ENCODE peak calls at places on chromosome 13, in five cellular contexts. U is colonic mucosa, W is GM23248, F is PC-3, B is H9. L is an unnamed sample. For H3K4me1, the result is how much of the 10 kb centered on the place peaks cover.

GRCh38 chr13:106291006-106291405 is 244.5 kb downstream of the EFNB2 start:
- DNase-seq in U (no peak), W (peak), F (peak), B (no peak), L (peak)

GRCh38 chr13:67769063-67769986 is 539.2 kb upstream of the PCDH9 start:
- DNase-seq in U (no peak), W (no peak), F (no peak), B (no peak), L (no peak)

GRCh38 chr13:102401305-102401704 is 543 bp downstream of the FGF14 start:
- DNase-seq in U (no peak), W (peak), F (no peak), B (no peak), L (peak)

GRCh38 chr13:62300021-62300420 is 884.4 kb upstream of the PCDH20 start:
- DNase-seq in U (no peak), W (no peak), F (no peak), B (no peak), L (no peak)

GRCh38 chr13:75879656-75880055 is 243.5 kb downstream of the LMO7 start:
- DNase-seq in U (no peak), W (no peak), F (no peak), B (no peak), L (no peak)

GRCh38 chr13:77065456-77066147 is 38.6 kb upstream of the FBXL3 start:
- DNase-seq in U (no peak), W (no peak), F (no peak), B (no peak), L (no peak)

GRCh38 chr13:58855283-58855682 is 1223.7 kb downstream of the PCDH17 start:
- DNase-seq in U (no peak), W (no peak), F (peak), B (no peak), L (no peak)

GRCh38 chr13:114078501-114079451 is 53.6 kb downstream of the RASA3 start:
- DNase-seq in U (no peak), W (peak), F (peak), B (no peak), L (peak)

GRCh38 chr13:51856027-51856736 is 5.6 kb upstream of the CCDC70 start:
- DNase-seq in U (peak), W (no peak), F (peak), B (no peak), L (peak)

GRCh38 chr13:85816413-85816812 is 17.2 kb upstream of the SLITRK6 start:
- DNase-seq in U (no peak), W (no peak), F (peak), B (no peak), L (no peak)

GRCh38 chr13:42575938-42576337 is 2.0 kb downstream of the TNFSF11 start:
- DNase-seq in U (no peak), W (no peak), F (no peak), B (no peak), L (no peak)

GRCh38 chr13:36880961-36881360 is 39.1 kb downstream of the SMAD9 start:
- DNase-seq in U (no peak), W (peak), F (no peak), B (no peak), L (no peak)

GRCh38 chr13:112510987-112511715 is 76.8 kb downstream of the TUBGCP3 start:
- DNase-seq in U (no peak), W (no peak), F (peak), B (no peak), L (no peak)

GRCh38 chr13:75357576-75358295 is 124.2 kb downstream of the TBC1D4 start:
- DNase-seq in U (no peak), W (peak), F (peak), B (peak), L (peak)

GRCh38 chr13:76778906-76779305 is 107.3 kb downstream of the KCTD12 start:
- DNase-seq in U (no peak), W (no peak), F (no peak), B (no peak), L (no peak)

GRCh38 chr13:27982361-27982760 is 6.1 kb downstream of the URAD start:
- DNase-seq in U (no peak), W (no peak), F (no peak), B (no peak), L (no peak)

GRCh38 chr13:73370066-73370465 is 311.3 kb downstream of the KLF5 start:
- DNase-seq in U (no peak), W (no peak), F (no peak), B (no peak), L (no peak)

GRCh38 chr13:30884543-30884942 is 21.5 kb upstream of the MEDAG start:
- DNase-seq in U (no peak), W (no peak), F (no peak), B (no peak), L (no peak)

GRCh38 chr13:79674765-79675515 is 194.0 kb downstream of the NDFIP2 start:
- DNase-seq in U (no peak), W (no peak), F (no peak), B (no peak), L (peak)

GRCh38 chr13:94950303-94950702 is 238.0 kb upstream of the SOX21 start:
- DNase-seq in U (no peak), W (peak), F (no peak), B (no peak), L (no peak)

GRCh38 chr13:107883561-107884175 is 331.7 kb downstream of the LIG4 start:
- DNase-seq in U (no peak), W (peak), F (peak), B (no peak), L (peak)

GRCh38 chr13:104017317-104017716 is 951.1 kb upstream of the SLC10A2 start:
- DNase-seq in U (no peak), W (no peak), F (no peak), B (no peak), L (no peak)

GRCh38 chr13:45102136-45102802 is 18.0 kb upstream of the GTF2F2 start:
- DNase-seq in U (no peak), W (no peak), F (no peak), B (no peak), L (no peak)

GRCh38 chr13:98486412-98486811 is 90.5 kb downstream of the STK24 start:
- DNase-seq in U (no peak), W (no peak), F (no peak), B (no peak), L (no peak)

GRCh38 chr13:31980842-31981241 is 50.7 kb upstream of the FRY start:
- DNase-seq in U (no peak), W (no peak), F (peak), B (no peak), L (peak)

DNA sequence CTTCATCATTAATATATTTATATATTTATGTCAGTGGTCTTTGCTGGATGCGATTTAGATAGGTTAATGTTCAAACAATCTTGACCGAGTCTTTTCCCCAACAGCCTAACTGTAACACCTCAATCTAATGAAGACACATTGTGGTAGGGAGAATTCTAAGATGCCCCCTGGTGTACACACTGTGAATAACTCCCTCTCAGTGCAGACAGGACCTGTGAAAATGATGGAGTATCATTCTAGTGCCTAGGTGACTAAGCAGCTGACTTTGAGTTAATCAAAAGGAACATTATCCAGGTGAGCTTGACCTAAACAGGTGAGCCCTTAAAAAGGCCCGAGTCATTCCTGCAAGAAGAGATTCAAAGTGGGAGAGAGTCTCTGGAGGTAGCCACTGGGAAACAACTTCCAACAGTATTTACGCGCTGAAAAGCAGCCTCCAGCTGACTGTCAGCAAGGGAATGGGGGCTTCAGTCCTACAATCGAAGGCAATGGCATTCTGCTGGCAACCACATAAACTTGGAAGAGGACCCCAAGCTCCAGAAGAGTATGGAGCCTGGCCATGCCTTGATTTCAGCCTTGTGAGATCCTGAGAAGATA is 28.0 kb upstream of the KBTBD7 start:
- DNase-seq in U (peak), W (peak), F (peak), B (peak), L (peak)
- H3K4me1 ChIP-seq in U (under half), W (under half), F (under half), B (under half), L (under half)

DNA sequence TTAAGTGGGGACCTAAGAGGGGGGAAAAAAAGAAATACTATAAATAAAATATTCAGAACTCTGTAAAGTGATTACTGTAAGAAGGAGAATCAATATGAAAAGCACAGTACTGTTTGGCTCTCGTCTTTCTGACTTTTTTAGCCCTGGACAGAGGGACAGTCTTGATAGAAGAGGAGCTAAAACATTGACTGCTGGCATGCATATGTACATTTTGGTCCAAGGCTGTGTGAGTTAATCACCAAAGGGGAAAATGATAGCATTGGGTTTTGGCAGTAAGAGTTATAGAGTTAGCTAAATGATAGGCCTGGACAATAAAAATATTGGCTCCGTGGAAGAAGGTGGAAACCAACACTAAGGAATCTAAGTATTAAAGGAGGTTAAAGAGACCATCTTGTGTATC is 50.3 kb downstream of the RAP2A start:
- DNase-seq in U (no peak), W (no peak), F (no peak), B (no peak), L (no peak)
- H3K27ac ChIP-seq in U (no peak), W (no peak), F (no peak), B (no peak), L (no peak)

GRCh38 chr13:109628251-109628699 is 158.1 kb downstream of the IRS2 start:
- DNase-seq in U (no peak), W (peak), F (peak), B (no peak), L (peak)
- H3K9ac ChIP-seq in U (no peak), W (no peak), F (no peak), B (no peak), L (no peak)

DNA sequence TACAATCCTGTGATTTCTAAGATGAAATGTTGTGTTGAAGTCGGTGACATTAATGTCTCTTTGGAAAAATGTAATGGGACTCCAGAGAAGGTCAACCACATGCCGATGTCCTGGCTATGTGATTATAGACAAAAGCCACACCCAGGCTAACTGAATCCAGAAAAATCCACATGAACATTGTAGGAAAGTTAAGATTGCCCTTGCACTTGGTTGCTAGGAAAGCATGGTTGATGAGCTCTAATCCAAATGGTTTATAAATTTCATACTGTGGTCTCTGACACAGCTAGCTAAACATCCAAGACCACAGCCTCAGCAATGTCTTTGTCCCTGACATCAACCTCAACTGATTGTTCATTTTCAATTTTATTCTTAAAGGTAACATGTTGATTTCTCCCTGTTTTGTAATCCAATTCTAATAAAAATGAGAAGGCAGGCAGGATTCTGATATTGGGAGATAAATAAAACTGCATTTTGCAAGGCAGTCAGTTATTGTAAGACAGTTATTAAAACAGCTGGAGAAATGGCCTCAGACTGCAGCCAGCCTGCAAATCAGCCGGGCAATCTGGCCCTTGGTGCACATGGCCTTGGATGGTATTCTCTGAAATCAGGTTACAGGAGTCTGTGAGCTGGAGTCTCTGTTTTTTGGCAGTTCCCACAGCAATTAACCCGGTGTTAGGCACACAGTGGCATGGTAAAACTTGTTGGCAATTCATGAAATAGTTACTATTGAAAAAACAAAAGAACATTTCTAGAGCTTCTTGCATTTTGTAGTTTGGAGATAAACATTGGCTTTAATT is 93.9 kb downstream of the STARD13 start:
- DNase-seq in U (no peak), W (peak), F (no peak), B (no peak), L (no peak)
- H3K4me1 ChIP-seq in U (under half), W (half or more), F (under half), B (under half), L (under half)

DNA sequence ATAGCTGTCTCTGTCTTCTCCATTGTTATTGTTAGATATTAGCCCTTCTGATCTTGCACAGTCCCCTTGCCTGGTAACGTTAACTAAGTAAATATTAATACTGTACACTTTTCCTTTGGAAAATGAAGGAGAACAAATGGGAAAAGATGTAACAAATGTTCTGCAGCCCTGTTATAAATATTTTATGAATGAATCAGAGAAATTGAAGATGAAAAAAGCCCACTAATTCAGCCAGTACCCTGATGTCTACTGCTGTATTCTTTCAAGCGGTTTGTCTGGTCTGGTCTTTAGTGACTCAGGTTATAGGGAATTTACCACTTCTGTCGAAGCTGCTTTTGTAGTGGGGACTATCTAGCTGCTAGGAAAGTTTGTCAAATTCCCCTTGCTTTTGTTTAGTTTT is 121.0 kb downstream of the COG6 start:
- DNase-seq in U (no peak), W (peak), F (peak), B (no peak), L (peak)
- H3K27ac ChIP-seq in U (no peak), W (no peak), F (peak), B (no peak), L (no peak)

GRCh38 chr13:69213331-69213850 is 894.2 kb upstream of the ATXN8OS start:
- DNase-seq in U (no peak), W (no peak), F (no peak), B (no peak), L (no peak)
- H3K9ac ChIP-seq in U (no peak), W (no peak), F (no peak), B (no peak), L (no peak)

GRCh38 chr13:40983725-40984669 is 35.1 kb downstream of the ELF1 start:
- DNase-seq in U (no peak), W (no peak), F (no peak), B (no peak), L (no peak)

GRCh38 chr13:40981361-40981760 is 37.8 kb downstream of the ELF1 start:
- DNase-seq in U (no peak), W (no peak), F (no peak), B (no peak), L (no peak)

GRCh38 chr13:40981949-40982348 is 37.2 kb downstream of the ELF1 start:
- DNase-seq in U (no peak), W (no peak), F (no peak), B (no peak), L (no peak)

GRCh38 chr13:40983269-40983668 is 35.8 kb downstream of the ELF1 start:
- DNase-seq in U (no peak), W (peak), F (no peak), B (no peak), L (no peak)

GRCh38 chr13:40982772-40983171 is 36.3 kb downstream of the ELF1 start:
- DNase-seq in U (peak), W (peak), F (no peak), B (no peak), L (peak)
- H3K4me1 ChIP-seq in U (under half), W (under half), F (under half), B (under half), L (under half)

L was measured in mammary epithelial cell.